ENCODE peak calls at places on chromosomes 4 and X, in five cellular contexts. One of them, this sample, is unnamed.

GRCh38 chrX:123968383-123969050 is 7.0 kb downstream of the STAG2 start:
- DNase-seq in cardiac fibroblast: no peak
- DNase-seq in foreskin fibroblast: no peak
- DNase-seq in adipocyte: no peak
- DNase-seq in bronchial epithelial cell: no peak
- DNase-seq in this sample: no peak

GRCh38 chrX:103791233-103791632 is 14.6 kb downstream of the PLP1 start:
- DNase-seq in adipocyte: no peak
- DNase-seq in foreskin fibroblast: no peak
- DNase-seq in cardiac fibroblast: no peak
- DNase-seq in bronchial epithelial cell: no peak
- DNase-seq in this sample: no peak

GRCh38 chr4:48375651-48376291 is 34.4 kb downstream of the SLAIN2 start:
- DNase-seq in foreskin fibroblast: peak; percentile 93
- DNase-seq in cardiac fibroblast: peak; percentile 76
- DNase-seq in bronchial epithelial cell: peak; percentile 94
- DNase-seq in adipocyte: peak; percentile 85
- DNase-seq in this sample: no peak

GRCh38 chr4:186939226-186939625 is 215.6 kb upstream of the FAT1 start:
- DNase-seq in adipocyte: no peak
- DNase-seq in foreskin fibroblast: no peak
- DNase-seq in cardiac fibroblast: no peak
- DNase-seq in bronchial epithelial cell: no peak
- DNase-seq in this sample: no peak

GRCh38 chrX:133648594-133648993 is 233.3 kb upstream of the GPC4 start:
- DNase-seq in foreskin fibroblast: no peak
- DNase-seq in cardiac fibroblast: no peak
- DNase-seq in bronchial epithelial cell: no peak
- DNase-seq in adipocyte: no peak
- DNase-seq in this sample: no peak

GRCh38 chr4:150087007-150087406 is 8.8 kb downstream of the DCLK2 start:
- DNase-seq in foreskin fibroblast: no peak
- DNase-seq in cardiac fibroblast: no peak
- DNase-seq in bronchial epithelial cell: peak; percentile 30
- DNase-seq in adipocyte: no peak
- DNase-seq in this sample: no peak

GRCh38 chrX:68196939-68197791 is 236.1 kb downstream of the OPHN1 start:
- DNase-seq in foreskin fibroblast: no peak
- DNase-seq in bronchial epithelial cell: peak; percentile 50
- DNase-seq in adipocyte: peak; percentile 73
- DNase-seq in cardiac fibroblast: peak; percentile 56
- DNase-seq in this sample: peak; percentile 30

GRCh38 chr4:5050520-5050955 is 742 bp upstream of the STK32B start:
- DNase-seq in foreskin fibroblast: peak; percentile 68
- DNase-seq in adipocyte: peak; percentile 94
- DNase-seq in bronchial epithelial cell: peak; percentile 52
- DNase-seq in cardiac fibroblast: peak; percentile 82
- DNase-seq in this sample: no peak

GRCh38 chr4:144202091-144202490 is 61.6 kb upstream of the GYPA start:
- DNase-seq in bronchial epithelial cell: peak; percentile 81
- DNase-seq in adipocyte: peak; percentile 11
- DNase-seq in foreskin fibroblast: no peak
- DNase-seq in cardiac fibroblast: no peak
- DNase-seq in this sample: no peak

GRCh38 chrX:109714340-109714958 is 18.6 kb downstream of the ACSL4 start:
- DNase-seq in adipocyte: peak; percentile 55
- DNase-seq in cardiac fibroblast: peak; percentile 52
- DNase-seq in foreskin fibroblast: peak; percentile 66
- DNase-seq in bronchial epithelial cell: peak; percentile 86
- DNase-seq in this sample: no peak

GRCh38 chr4:182238355-182238931 is 4.8 kb upstream of the TENM3 start:
- DNase-seq in bronchial epithelial cell: no peak
- DNase-seq in cardiac fibroblast: no peak
- DNase-seq in foreskin fibroblast: no peak
- DNase-seq in adipocyte: peak; percentile 15
- DNase-seq in this sample: no peak

GRCh38 chrX:151397741-151398070 is 700 bp downstream of the VMA21 start:
- DNase-seq in adipocyte: no peak
- DNase-seq in cardiac fibroblast: no peak
- DNase-seq in bronchial epithelial cell: no peak
- DNase-seq in foreskin fibroblast: no peak
- DNase-seq in this sample: peak; percentile 2

GRCh38 chr4:88177981-88178632 is 19.7 kb upstream of the ABCG2 start:
- DNase-seq in adipocyte: peak; percentile 62
- DNase-seq in bronchial epithelial cell: peak; percentile 93
- DNase-seq in cardiac fibroblast: peak; percentile 68
- DNase-seq in foreskin fibroblast: peak; percentile 41
- DNase-seq in this sample: no peak

GRCh38 chr4:20252656-20253271 is 1.1 kb downstream of the SLIT2 start:
- DNase-seq in adipocyte: peak; percentile 67
- DNase-seq in foreskin fibroblast: peak; percentile 49
- DNase-seq in cardiac fibroblast: peak; percentile 53
- DNase-seq in bronchial epithelial cell: no peak
- DNase-seq in this sample: no peak

GRCh38 chrX:19627533-19627932 is 112.2 kb upstream of the MAP3K15 start:
- DNase-seq in foreskin fibroblast: no peak
- DNase-seq in bronchial epithelial cell: peak; percentile 33
- DNase-seq in adipocyte: peak; percentile 28
- DNase-seq in cardiac fibroblast: no peak
- DNase-seq in this sample: no peak

GRCh38 chr4:159010563-159011260 is 92.2 kb upstream of the RAPGEF2 start:
- DNase-seq in foreskin fibroblast: peak; percentile 81
- DNase-seq in adipocyte: peak; percentile 77
- DNase-seq in bronchial epithelial cell: peak; percentile 82
- DNase-seq in cardiac fibroblast: peak; percentile 91
- DNase-seq in this sample: no peak

GRCh38 chr4:6907658-6908191 is 1.9 kb upstream of the TBC1D14 start:
- DNase-seq in cardiac fibroblast: peak; percentile 48
- DNase-seq in bronchial epithelial cell: peak; percentile 46
- DNase-seq in adipocyte: peak; percentile 23
- DNase-seq in foreskin fibroblast: no peak
- DNase-seq in this sample: no peak

GRCh38 chr4:52863324-52863723 is 1.2 kb downstream of the RASL11B start:
- DNase-seq in foreskin fibroblast: no peak
- DNase-seq in bronchial epithelial cell: no peak
- DNase-seq in adipocyte: no peak
- DNase-seq in cardiac fibroblast: no peak
- DNase-seq in this sample: no peak
- H3K4me3 ChIP-seq in foreskin fibroblast: no peak overlapping the region
- H3K4me3 ChIP-seq in bronchial epithelial cell: no peak overlapping the region
- H3K4me3 ChIP-seq in adipocyte: peak overlapping the region; percentile 88
- H3K4me3 ChIP-seq in cardiac fibroblast: no peak overlapping the region
- H3K4me3 ChIP-seq in this sample: no peak overlapping the region

DNA sequence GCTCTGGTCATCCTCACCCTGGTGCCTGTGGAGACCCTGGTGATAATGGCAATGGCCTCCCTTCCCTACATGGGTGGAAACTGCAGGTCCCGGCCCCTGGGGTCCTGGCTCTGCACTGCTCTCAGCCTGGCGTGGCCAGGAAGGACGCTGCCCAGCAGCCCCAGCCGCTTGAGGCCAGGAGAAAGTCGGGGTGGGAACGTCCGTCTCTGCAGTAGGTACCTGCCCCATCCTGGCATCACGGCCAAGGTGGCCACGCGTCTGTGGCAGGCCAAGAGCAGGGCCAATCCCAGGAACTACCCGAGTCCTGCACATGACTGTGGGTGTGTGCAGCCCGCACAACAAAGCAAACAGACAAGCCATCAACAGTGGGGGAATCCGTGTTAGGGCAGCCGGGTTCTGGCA is 33.8 kb downstream of the FGFRL1 start:
- DNase-seq in adipocyte: no peak
- DNase-seq in bronchial epithelial cell: no peak
- DNase-seq in cardiac fibroblast: no peak
- DNase-seq in foreskin fibroblast: no peak
- DNase-seq in this sample: no peak
- H3K4me3 ChIP-seq in adipocyte: no peak overlapping the region
- H3K4me3 ChIP-seq in bronchial epithelial cell: no peak overlapping the region
- H3K4me3 ChIP-seq in cardiac fibroblast: no peak overlapping the region
- H3K4me3 ChIP-seq in foreskin fibroblast: no peak overlapping the region
- H3K4me3 ChIP-seq in this sample: no peak overlapping the region

DNA sequence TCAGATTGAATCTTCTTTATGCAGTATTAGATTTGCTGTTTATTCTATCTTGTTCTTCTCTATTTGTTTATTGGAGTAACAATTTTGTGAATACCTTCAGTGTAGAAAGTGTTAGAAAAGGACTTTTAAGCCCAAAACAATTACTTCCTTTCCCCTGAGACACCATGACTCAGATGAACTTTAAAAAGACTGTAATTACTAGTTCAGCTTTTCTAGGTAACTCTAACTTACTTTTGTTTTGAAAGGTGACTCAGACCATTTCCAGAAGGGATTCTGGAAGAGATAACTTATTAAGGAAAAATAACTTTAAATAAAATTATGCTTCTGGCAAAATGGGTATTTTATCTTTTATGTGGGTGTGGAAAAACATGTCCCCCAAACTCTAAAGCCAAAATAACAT is 561.5 kb upstream of the PCDH10 start:
- DNase-seq in foreskin fibroblast: no peak
- DNase-seq in bronchial epithelial cell: peak; percentile 1
- DNase-seq in cardiac fibroblast: peak; percentile 38
- DNase-seq in adipocyte: peak; percentile 35
- DNase-seq in this sample: no peak
- H3K4me3 ChIP-seq in foreskin fibroblast: no peak overlapping the region
- H3K4me3 ChIP-seq in bronchial epithelial cell: no peak overlapping the region
- H3K4me3 ChIP-seq in cardiac fibroblast: no peak overlapping the region
- H3K4me3 ChIP-seq in adipocyte: no peak overlapping the region
- H3K4me3 ChIP-seq in this sample: no peak overlapping the region

GRCh38 chr4:147482281-147482680 is 1.4 kb downstream of the EDNRA start:
- DNase-seq in bronchial epithelial cell: peak; percentile 90
- DNase-seq in adipocyte: peak; percentile 36
- DNase-seq in foreskin fibroblast: no peak
- DNase-seq in cardiac fibroblast: no peak
- DNase-seq in this sample: no peak

GRCh38 chr4:147479817-147480216 is 1.1 kb upstream of the EDNRA start:
- DNase-seq in adipocyte: peak; percentile 48
- DNase-seq in bronchial epithelial cell: peak; percentile 78
- DNase-seq in cardiac fibroblast: peak; percentile 95
- DNase-seq in foreskin fibroblast: no peak
- DNase-seq in this sample: peak; percentile 4

GRCh38 chr4:147481577-147482109 is 746 bp downstream of the EDNRA start:
- DNase-seq in bronchial epithelial cell: no peak
- DNase-seq in adipocyte: peak; percentile 61
- DNase-seq in foreskin fibroblast: no peak
- DNase-seq in cardiac fibroblast: peak; percentile 27
- DNase-seq in this sample: no peak

GRCh38 chr4:147480502-147480890 is 401 bp upstream of the EDNRA start:
- DNase-seq in cardiac fibroblast: no peak
- DNase-seq in foreskin fibroblast: no peak
- DNase-seq in adipocyte: no peak
- DNase-seq in bronchial epithelial cell: no peak
- DNase-seq in this sample: no peak

GRCh38 chr4:147480891-147481576 is at the start of gene EDNRA:
- DNase-seq in adipocyte: peak; percentile 85
- DNase-seq in bronchial epithelial cell: no peak
- DNase-seq in cardiac fibroblast: peak; percentile 54
- DNase-seq in foreskin fibroblast: peak; percentile 61
- DNase-seq in this sample: no peak
- H3K4me3 ChIP-seq in adipocyte: peak within 1 kb of the TSS; percentile 83
- H3K4me3 ChIP-seq in bronchial epithelial cell: peak within 1 kb of the TSS; percentile 58
- H3K4me3 ChIP-seq in cardiac fibroblast: peak within 1 kb of the TSS; percentile 66
- H3K4me3 ChIP-seq in foreskin fibroblast: peak within 1 kb of the TSS; percentile 63
- H3K4me3 ChIP-seq in this sample: no peak within 1 kb of the TSS

GRCh38 chr4:122824616-122825015 is 2.0 kb upstream of the FGF2 start:
- DNase-seq in foreskin fibroblast: no peak
- DNase-seq in bronchial epithelial cell: no peak
- DNase-seq in adipocyte: no peak
- DNase-seq in cardiac fibroblast: no peak
- DNase-seq in this sample: no peak

GRCh38 chr4:122827258-122827887 is 742 bp downstream of the FGF2 start:
- DNase-seq in foreskin fibroblast: peak; percentile 49
- DNase-seq in bronchial epithelial cell: no peak
- DNase-seq in adipocyte: peak; percentile 78
- DNase-seq in cardiac fibroblast: peak; percentile 56
- DNase-seq in this sample: no peak

GRCh38 chr4:122827899-122828601 is 1.4 kb downstream of the FGF2 start:
- DNase-seq in bronchial epithelial cell: peak; percentile 48
- DNase-seq in adipocyte: peak; percentile 87
- DNase-seq in cardiac fibroblast: peak; percentile 69
- DNase-seq in foreskin fibroblast: peak; percentile 48
- DNase-seq in this sample: no peak

GRCh38 chr4:122826000-122826595 is 533 bp upstream of the FGF2 start:
- DNase-seq in bronchial epithelial cell: no peak
- DNase-seq in foreskin fibroblast: no peak
- DNase-seq in cardiac fibroblast: no peak
- DNase-seq in adipocyte: no peak
- DNase-seq in this sample: no peak

DNA sequence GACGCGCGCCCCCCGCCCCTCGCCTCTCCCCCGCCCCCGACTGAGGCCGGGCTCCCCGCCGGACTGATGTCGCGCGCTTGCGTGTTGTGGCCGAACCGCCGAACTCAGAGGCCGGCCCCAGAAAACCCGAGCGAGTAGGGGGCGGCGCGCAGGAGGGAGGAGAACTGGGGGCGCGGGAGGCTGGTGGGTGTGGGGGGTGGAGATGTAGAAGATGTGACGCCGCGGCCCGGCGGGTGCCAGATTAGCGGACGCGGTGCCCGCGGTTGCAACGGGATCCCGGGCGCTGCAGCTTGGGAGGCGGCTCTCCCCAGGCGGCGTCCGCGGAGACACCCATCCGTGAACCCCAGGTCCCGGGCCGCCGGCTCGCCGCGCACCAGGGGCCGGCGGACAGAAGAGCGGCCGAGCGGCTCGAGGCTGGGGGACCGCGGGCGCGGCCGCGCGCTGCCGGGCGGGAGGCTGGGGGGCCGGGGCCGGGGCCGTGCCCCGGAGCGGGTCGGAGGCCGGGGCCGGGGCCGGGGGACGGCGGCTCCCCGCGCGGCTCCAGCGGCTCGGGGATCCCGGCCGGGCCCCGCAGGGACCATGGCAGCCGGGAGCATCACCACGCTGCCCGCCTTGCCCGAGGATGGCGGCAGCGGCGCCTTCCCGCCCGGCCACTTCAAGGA is at the start of gene FGF2:
- DNase-seq in bronchial epithelial cell: no peak
- DNase-seq in cardiac fibroblast: peak; percentile 77
- DNase-seq in adipocyte: peak; percentile 89
- DNase-seq in foreskin fibroblast: peak; percentile 65
- DNase-seq in this sample: no peak
- H3K4me3 ChIP-seq in bronchial epithelial cell: peak within 1 kb of the TSS; percentile 59
- H3K4me3 ChIP-seq in cardiac fibroblast: peak within 1 kb of the TSS; percentile 86
- H3K4me3 ChIP-seq in adipocyte: peak within 1 kb of the TSS; percentile 95
- H3K4me3 ChIP-seq in foreskin fibroblast: peak within 1 kb of the TSS; percentile 91
- H3K4me3 ChIP-seq in this sample: no peak within 1 kb of the TSS

GRCh38 chr4:826508-827208 is 729 bp upstream of the CPLX1 start:
- DNase-seq in bronchial epithelial cell: no peak
- DNase-seq in cardiac fibroblast: no peak
- DNase-seq in foreskin fibroblast: no peak
- DNase-seq in adipocyte: no peak
- DNase-seq in this sample: no peak
- H3K4me3 ChIP-seq in bronchial epithelial cell: no peak overlapping the region
- H3K4me3 ChIP-seq in cardiac fibroblast: no peak overlapping the region
- H3K4me3 ChIP-seq in foreskin fibroblast: no peak overlapping the region
- H3K4me3 ChIP-seq in adipocyte: no peak overlapping the region
- H3K4me3 ChIP-seq in this sample: no peak overlapping the region